ENCODE peak calls at places on chromosomes 13 and 19, in six cellular contexts. U is DND-41; R is GM23338; X is endothelial cell of umbilical vein; F is PC-3; J is CD8-positive, alpha-beta memory T cell. I is an unnamed sample. For H3K4me1, the result is how much of the 10 kb centered on the place peaks cover.

GRCh38 chr19:41821003-41821735 is 23.3 kb downstream of the LYPD4 start:
- DNase-seq in U (peak), R (peak), X (peak), F (peak), J (no peak), I (peak)

GRCh38 chr13:46520188-46520587 is 32.8 kb upstream of the LRCH1 start:
- DNase-seq in U (no peak), R (no peak), X (peak), F (no peak), J (no peak), I (no peak)

GRCh38 chr13:80117515-80117914 is 223.4 kb downstream of the SPRY2 start:
- DNase-seq in U (no peak), R (no peak), X (no peak), F (no peak), J (no peak), I (no peak)

GRCh38 chr19:35281303-35281702 is 1.0 kb upstream of the HAMP start:
- DNase-seq in U (no peak), R (no peak), X (no peak), F (peak), J (no peak), I (no peak)

GRCh38 chr19:18781885-18782527 is 9.1 kb downstream of the COMP start:
- DNase-seq in U (no peak), R (no peak), X (no peak), F (no peak), J (no peak), I (no peak)

GRCh38 chr19:15642807-15643206 is 2.1 kb downstream of the CYP4F3 start:
- DNase-seq in U (no peak), R (no peak), X (no peak), F (no peak), J (no peak), I (no peak)

GRCh38 chr19:35534803-35535480 is 1.7 kb downstream of the GAPDHS start:
- DNase-seq in U (no peak), R (peak), X (no peak), F (no peak), J (no peak), I (no peak)

GRCh38 chr19:54448037-54448773 is 794 bp upstream of the LENG8 start:
- DNase-seq in U (peak), R (peak), X (peak), F (peak), J (no peak), I (peak)

GRCh38 chr19:53333071-53333465 is 481 bp upstream of the ZNF845 start:
- DNase-seq in U (peak), R (peak), X (no peak), F (no peak), J (peak), I (peak)

GRCh38 chr13:41691276-41691675 is 233.9 kb downstream of the RGCC start:
- DNase-seq in U (no peak), R (no peak), X (no peak), F (no peak), J (no peak), I (no peak)

GRCh38 chr13:111117961-111118360 is 2.9 kb downstream of the ARHGEF7 start:
- DNase-seq in U (no peak), R (no peak), X (no peak), F (no peak), J (no peak), I (no peak)

GRCh38 chr13:112728375-112729126 is 38.7 kb downstream of the ATP11A start:
- DNase-seq in U (no peak), R (no peak), X (no peak), F (no peak), J (no peak), I (no peak)

GRCh38 chr13:21670006-21670882 is 629 bp upstream of the FGF9 start:
- DNase-seq in U (peak), R (peak), X (peak), F (no peak), J (peak), I (peak)

GRCh38 chr13:74104661-74105275 is 29.4 kb downstream of the KLF12 start:
- DNase-seq in U (no peak), R (no peak), X (no peak), F (no peak), J (no peak), I (no peak)

GRCh38 chr13:105914637-105915036 is 620.8 kb downstream of the EFNB2 start:
- DNase-seq in U (no peak), R (no peak), X (no peak), F (no peak), J (no peak), I (no peak)

GRCh38 chr19:14459703-14460102 is 15.5 kb downstream of the PTGER1 start:
- DNase-seq in U (no peak), R (no peak), X (no peak), F (no peak), J (peak), I (no peak)

GRCh38 chr19:56837892-56838679 is 2.4 kb downstream of the PEG3 start:
- DNase-seq in U (no peak), R (no peak), X (no peak), F (peak), J (no peak), I (no peak)

GRCh38 chr19:15154002-15154612 is 46.7 kb downstream of the NOTCH3 start:
- DNase-seq in U (peak), R (peak), X (peak), F (peak), J (no peak), I (peak)

GRCh38 chr13:42401376-42401775 is 129.4 kb downstream of the AKAP11 start:
- DNase-seq in U (no peak), R (no peak), X (no peak), F (no peak), J (no peak), I (no peak)

GRCh38 chr13:80665792-80666333 is 324.9 kb upstream of the SPRY2 start:
- DNase-seq in U (no peak), R (peak), X (no peak), F (no peak), J (no peak), I (no peak)

GRCh38 chr13:111610879-111611278 is 290.4 kb downstream of the TEX29 start:
- DNase-seq in U (no peak), R (no peak), X (no peak), F (no peak), J (no peak), I (no peak)

GRCh38 chr19:35240322-35240721 is 8.5 kb upstream of the LSR start:
- DNase-seq in U (no peak), R (no peak), X (no peak), F (no peak), J (no peak), I (peak)

GRCh38 chr13:90683711-90684131 is 663.8 kb upstream of the MIR17HG start:
- DNase-seq in U (no peak), R (no peak), X (no peak), F (no peak), J (no peak), I (no peak)

GRCh38 chr13:101152184-101152583 is 264.1 kb downstream of the NALCN start:
- DNase-seq in U (no peak), R (no peak), X (no peak), F (no peak), J (no peak), I (no peak)

GRCh38 chr13:46487748-46488147 is 65.2 kb upstream of the LRCH1 start:
- DNase-seq in U (no peak), R (no peak), X (no peak), F (no peak), J (no peak), I (no peak)

GRCh38 chr19:478236-478888 is 17.5 kb upstream of the SHC2 start:
- DNase-seq in U (no peak), R (no peak), X (no peak), F (no peak), J (no peak), I (no peak)

GRCh38 chr19:484494-484893 is 11.8 kb upstream of the MADCAM1 start:
- DNase-seq in U (no peak), R (no peak), X (no peak), F (no peak), J (no peak), I (no peak)

GRCh38 chr19:483332-484072 is 12.8 kb upstream of the MADCAM1 start:
- DNase-seq in U (no peak), R (no peak), X (no peak), F (no peak), J (no peak), I (no peak)

GRCh38 chr19:482186-483041 is 13.9 kb upstream of the MADCAM1 start:
- DNase-seq in U (no peak), R (no peak), X (no peak), F (no peak), J (no peak), I (no peak)

DNA sequence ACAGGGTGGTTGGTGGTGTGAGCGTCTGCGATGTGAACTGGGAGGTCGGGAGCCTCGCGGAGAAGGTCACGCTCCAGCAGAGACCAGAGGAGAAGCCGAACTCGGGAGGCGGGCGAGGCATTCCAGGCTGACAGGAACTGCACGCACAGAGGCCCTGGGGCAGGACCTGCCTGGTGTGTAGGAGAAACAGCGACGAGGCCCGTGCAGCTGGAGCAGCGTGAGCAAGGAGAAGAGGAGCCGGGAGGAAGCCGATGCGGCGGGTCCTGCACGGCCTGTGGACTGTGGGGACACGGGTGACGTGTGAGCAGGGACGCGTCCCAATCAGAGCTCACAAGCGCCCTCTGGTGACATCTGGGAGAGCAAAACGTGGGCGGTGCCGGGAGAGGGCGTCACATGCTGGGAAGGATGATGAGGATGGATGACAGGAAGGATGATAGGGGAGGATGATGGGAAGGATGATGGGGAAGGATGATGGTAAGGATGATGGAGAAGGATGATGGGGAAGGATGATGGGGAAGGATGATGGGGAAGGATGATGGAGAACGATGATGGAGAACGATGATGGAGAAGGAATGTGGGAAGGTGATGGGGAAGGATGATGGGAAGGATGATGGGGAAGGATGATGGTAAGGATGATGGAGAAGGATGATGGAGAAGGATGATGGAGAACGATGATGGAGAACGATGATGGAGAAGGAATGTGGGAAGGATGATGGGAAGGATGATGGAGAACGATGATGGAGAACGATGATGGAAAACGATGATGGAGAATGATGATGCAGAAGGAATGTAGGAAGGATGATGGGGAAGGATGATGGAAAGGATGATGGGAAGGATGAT is 16.1 kb upstream of the MADCAM1 start:
- DNase-seq in U (peak), R (peak), X (peak), F (peak), J (no peak), I (peak)
- H3K4me3 ChIP-seq in U (no peak), R (no peak), X (no peak), F (peak), J (no peak), I (no peak)

DNA sequence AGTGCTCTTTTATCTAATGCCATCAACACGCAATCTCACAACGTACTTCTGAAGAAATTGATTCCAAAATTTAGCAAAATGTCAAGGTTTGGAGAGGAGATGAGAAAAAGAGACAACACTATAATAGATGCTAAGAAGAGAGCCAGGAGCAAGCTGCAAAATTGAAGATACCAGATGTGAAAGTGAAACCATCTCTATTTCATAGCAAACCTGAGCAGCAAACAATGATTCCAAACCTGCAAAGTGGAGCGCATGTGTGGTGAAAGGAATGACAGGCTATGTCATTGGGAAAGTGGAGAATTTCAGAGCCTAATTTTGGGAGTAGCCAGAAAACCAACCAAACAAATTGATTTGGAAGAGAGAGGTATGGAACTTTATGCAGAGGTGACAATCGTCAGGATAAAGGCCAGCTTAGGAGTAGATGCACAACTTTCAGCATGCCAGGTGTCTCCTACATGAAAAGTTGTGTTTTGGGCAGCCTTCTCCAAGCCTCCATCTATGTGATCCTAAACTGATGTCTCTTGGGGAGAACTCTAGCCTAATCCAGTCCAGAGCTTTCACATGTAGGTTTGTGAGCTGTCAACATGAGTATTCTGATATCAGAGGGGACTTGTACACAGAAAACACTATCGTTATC is 158.4 kb upstream of the FNDC3A start:
- DNase-seq in U (peak), R (no peak), X (no peak), F (no peak), J (no peak), I (peak)
- H3K27ac ChIP-seq in U (peak), R (no peak), X (no peak), F (no peak), J (no peak), I (no peak)

GRCh38 chr19:3464797-3465235 is 15.5 kb downstream of the SMIM24 start:
- DNase-seq in U (no peak), R (peak), X (no peak), F (no peak), J (no peak), I (no peak)
- H3K4me1 ChIP-seq in U (under half), R (under half), X (under half), F (under half), J (under half), I (under half)

GRCh38 chr13:95678967-95679366 is 2.0 kb downstream of the DNAJC3 start:
- DNase-seq in U (no peak), R (no peak), X (peak), F (no peak), J (no peak), I (peak)
- H3K4me3 ChIP-seq in U (no peak), R (peak), X (peak), F (peak), J (no peak), I (peak)

I was measured in CD4-positive, CD25-positive, alpha-beta regulatory T cell.